ENCODE peak calls at places on chromosome 4, in ten cellular contexts. K, F, G, N, Q, C, D, L, J and O are unnamed samples.

GRCh38 chr4:111434581-111434980 is 710.7 kb upstream of the FAM241A start:
- DNase-seq in N (no peak), J (no peak), K (no peak), Q (no peak), L (no peak), C (no peak), D (no peak), G (peak; percentile 1), F (no peak), O (no peak)

GRCh38 chr4:112702892-112703291 is 65.9 kb downstream of the LARP7 start:
- DNase-seq in F (no peak), C (no peak), L (no peak), Q (no peak), J (no peak), G (no peak), K (no peak), N (no peak), D (no peak), O (no peak)

GRCh38 chr4:13611283-13611842 is 16.2 kb downstream of the BOD1L1 start:
- DNase-seq in G (peak; percentile 40), D (peak; percentile 12), F (no peak), C (no peak), J (no peak), K (no peak), Q (no peak), L (no peak), N (no peak), O (no peak)

GRCh38 chr4:41933997-41934812 is 1.0 kb upstream of the TMEM33 start:
- DNase-seq in J (no peak), G (no peak), L (peak; percentile 96), F (peak; percentile 37), D (no peak), C (no peak), K (no peak), N (no peak), Q (no peak), O (no peak)

GRCh38 chr4:40546506-40546905 is 83.2 kb downstream of the RBM47 start:
- DNase-seq in F (no peak), L (peak; percentile 57), G (no peak), J (no peak), K (no peak), C (no peak), Q (no peak), D (no peak), N (no peak), O (no peak)

GRCh38 chr4:99885063-99885664 is 9.1 kb downstream of the LAMTOR3 start:
- DNase-seq in K (no peak), C (no peak), J (no peak), N (no peak), G (peak; percentile 34), D (no peak), F (peak; percentile 54), Q (no peak), L (peak; percentile 21), O (no peak)

GRCh38 chr4:74111576-74111975 is 12.6 kb upstream of the CXCL2 start:
- DNase-seq in C (no peak), G (no peak), D (no peak), J (no peak), N (no peak), Q (no peak), K (no peak), L (no peak), F (no peak), O (no peak)

GRCh38 chr4:175351473-175351872 is 433.3 kb downstream of the ADAM29 start:
- DNase-seq in N (no peak), K (no peak), J (no peak), Q (no peak), D (no peak), G (no peak), C (no peak), F (no peak), L (no peak), O (no peak)

GRCh38 chr4:112031712-112032328 is 113.4 kb upstream of the FAM241A start:
- DNase-seq in J (no peak), K (no peak), N (no peak), F (peak; percentile 76), L (peak; percentile 25), C (no peak), Q (no peak), G (peak; percentile 31), D (no peak), O (no peak)

GRCh38 chr4:140450352-140450751 is 22.9 kb upstream of the CLGN start:
- DNase-seq in N (no peak), G (no peak), F (no peak), L (no peak), D (no peak), C (no peak), J (no peak), Q (no peak), K (no peak), O (no peak)

GRCh38 chr4:15455290-15455689 is 14.4 kb upstream of the CC2D2A start:
- DNase-seq in N (no peak), J (no peak), Q (no peak), G (no peak), C (peak; percentile 58), L (no peak), D (no peak), F (peak; percentile 67), K (peak; percentile 54), O (no peak)

DNA sequence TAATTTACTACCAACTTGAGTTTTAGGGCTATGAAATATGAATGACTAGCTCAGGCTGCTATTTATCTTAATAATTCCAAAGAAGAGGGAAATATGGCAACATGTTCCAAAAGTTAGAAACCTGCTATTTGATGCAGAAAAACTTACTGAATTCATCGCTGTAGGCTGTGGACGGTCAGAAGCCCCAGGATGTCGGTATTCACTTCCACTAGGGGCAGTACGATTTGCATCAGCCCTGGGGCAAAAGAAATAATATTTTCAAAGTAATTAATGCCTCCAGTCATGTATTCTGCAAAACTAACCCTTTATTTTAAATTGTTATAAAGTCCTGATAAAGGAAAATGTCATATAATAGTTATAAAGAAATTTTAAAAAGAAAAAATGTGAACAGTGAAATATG is 4.5 kb downstream of the PLRG1 start:
- DNase-seq in Q (no peak), C (no peak), D (no peak), J (no peak), L (no peak), K (no peak), F (no peak), G (no peak), N (no peak), O (no peak)
- H3K36me3 ChIP-seq in Q (peaks cover 11% of the 10 kb centered on the region), C (peaks cover 12% of the 10 kb centered on the region), D (peaks cover 4% of the 10 kb centered on the region), J (no peaks in the 10 kb centered on the region), L (peaks cover 70% of the 10 kb centered on the region), K (peaks cover 74% of the 10 kb centered on the region), F (peaks cover 68% of the 10 kb centered on the region), G (peaks cover 51% of the 10 kb centered on the region), N (peaks cover 62% of the 10 kb centered on the region), O (no peaks in the 10 kb centered on the region)

GRCh38 chr4:109334129-109334528 is 31.7 kb upstream of the COL25A1 start:
- DNase-seq in G (no peak), J (no peak), K (no peak), L (no peak), C (no peak), N (no peak), D (no peak), Q (no peak), F (no peak), O (no peak)

GRCh38 chr4:109334596-109335105 is 32.2 kb upstream of the COL25A1 start:
- DNase-seq in F (no peak), G (no peak), N (no peak), Q (no peak), C (no peak), L (no peak), K (no peak), J (no peak), D (no peak), O (no peak)

GRCh38 chr4:109332926-109333464 is 30.5 kb upstream of the COL25A1 start:
- DNase-seq in N (no peak), K (no peak), L (no peak), F (peak; percentile 61), D (no peak), G (no peak), C (no peak), Q (no peak), J (no peak), O (no peak)
- TF ChIP-seq CTCF in N (no peak), K (peak; percentile 21), L (peak; percentile 44), F (peak; percentile 64), D (no peak), G (peak; percentile 28), C (no peak), Q (peak; percentile 62), J (no peak), O (peak; percentile 22)

DNA sequence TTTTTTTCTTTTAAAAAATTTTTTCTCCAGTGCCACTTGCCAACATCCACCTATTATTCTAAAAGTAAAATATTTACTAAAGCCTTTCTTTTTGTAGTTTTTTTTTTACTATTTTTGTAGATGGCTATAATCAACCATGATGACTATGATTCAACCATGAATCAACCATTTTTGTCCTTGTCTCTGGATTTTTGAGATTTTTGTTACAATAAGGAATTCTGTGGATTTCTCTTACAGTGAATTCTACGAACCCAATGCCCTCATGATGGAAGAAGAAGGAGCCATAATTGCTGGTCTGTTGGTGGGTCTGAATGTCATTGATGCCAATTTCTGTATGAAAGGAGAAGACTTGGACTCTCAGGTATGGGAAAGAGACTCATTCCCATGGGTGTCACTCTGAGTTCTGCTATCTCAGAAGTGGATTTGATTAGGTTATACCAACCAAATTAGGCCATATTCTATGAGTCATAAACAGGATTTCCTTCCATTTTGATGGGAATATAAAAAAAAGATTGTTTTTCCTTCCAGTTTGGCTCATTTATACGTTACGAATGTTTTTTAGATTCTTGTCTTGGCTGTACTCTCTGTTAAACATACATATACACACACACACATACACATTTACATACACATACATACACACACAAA is 46.7 kb downstream of the RUFY3 start:
- DNase-seq in J (no peak), Q (no peak), N (no peak), K (no peak), F (no peak), C (no peak), D (no peak), L (no peak), G (no peak), O (no peak)
- H3K36me3 ChIP-seq in J (no peaks in the 10 kb centered on the region), Q (peaks cover 6% of the 10 kb centered on the region), N (peaks cover 6% of the 10 kb centered on the region), K (peaks cover 92% of the 10 kb centered on the region), F (no peaks in the 10 kb centered on the region), C (peaks cover 4% of the 10 kb centered on the region), D (peaks cover 9% of the 10 kb centered on the region), L (peaks cover 31% of the 10 kb centered on the region), G (peaks cover 5% of the 10 kb centered on the region), O (no peaks in the 10 kb centered on the region)

GRCh38 chr4:51880016-51880915 is 37.3 kb downstream of the DCUN1D4 start:
- DNase-seq in L (peak; percentile 83), C (no peak), K (no peak), Q (no peak), N (no peak), J (no peak), D (no peak), F (no peak), G (peak; percentile 10), O (no peak)

GRCh38 chr4:51890760-51891159 is 47.8 kb downstream of the DCUN1D4 start:
- DNase-seq in J (no peak), L (no peak), C (no peak), F (no peak), Q (no peak), G (no peak), D (no peak), K (no peak), N (no peak), O (no peak)

GRCh38 chr4:51884606-51885005 is 41.7 kb downstream of the DCUN1D4 start:
- DNase-seq in G (no peak), L (no peak), D (no peak), C (no peak), K (no peak), F (no peak), N (no peak), Q (no peak), J (no peak), O (no peak)

GRCh38 chr4:51884055-51884454 is 41.1 kb downstream of the DCUN1D4 start:
- DNase-seq in G (no peak), Q (no peak), J (no peak), N (no peak), D (no peak), L (no peak), C (no peak), F (peak; percentile 12), K (no peak), O (no peak)

GRCh38 chr4:51885371-51885770 is 42.4 kb downstream of the DCUN1D4 start:
- DNase-seq in K (no peak), L (peak; percentile 44), G (no peak), N (no peak), C (no peak), Q (no peak), J (no peak), F (peak; percentile 27), D (no peak), O (no peak)
- TF ChIP-seq CTCF in K (peak; percentile 17), L (peak; percentile 62), G (peak; percentile 50), N (peak; percentile 23), C (peak; percentile 9), Q (peak; percentile 50), J (no peak), F (peak; percentile 40), D (no peak), O (peak; percentile 38)